ENCODE peak calls at places on chromosomes 7 and 10, in ten cellular contexts. Y is AG10803, M is sigmoid colon, F is hepatocyte, U is HFFc6, W is ascending aorta, K is GM20000, N is Peyer's patch, R is ovary, D is RWPE1. X is an unnamed sample.

GRCh38 chr10:24691113-24691512 is 32.6 kb downstream of the ARHGAP21 start:
- DNase-seq in Y (peak), M (no peak), F (no peak), U (no peak), W (no peak), K (no peak), N (no peak), R (no peak), D (no peak), X (no peak)

GRCh38 chr7:91310829-91311460 is 46.7 kb downstream of the FZD1 start:
- DNase-seq in Y (peak), M (peak), F (no peak), U (peak), W (no peak), K (no peak), N (no peak), R (peak), D (peak), X (no peak)

GRCh38 chr7:4267326-4268039 is 414.6 kb upstream of the FOXK1 start:
- DNase-seq in Y (no peak), M (no peak), F (no peak), U (no peak), W (no peak), K (no peak), N (no peak), R (no peak), D (no peak), X (no peak)

GRCh38 chr10:122044045-122044661 is 55.2 kb downstream of the TACC2 start:
- DNase-seq in Y (no peak), M (peak), F (peak), U (no peak), W (no peak), K (no peak), N (no peak), R (no peak), D (no peak), X (no peak)

GRCh38 chr10:124657806-124658205 is 86.4 kb downstream of the FAM53B start:
- DNase-seq in Y (peak), M (no peak), F (no peak), U (no peak), W (no peak), K (no peak), N (no peak), R (no peak), D (no peak), X (no peak)

GRCh38 chr7:81499262-81500116 is 270.4 kb downstream of the HGF start:
- DNase-seq in Y (peak), M (no peak), F (peak), U (peak), W (no peak), K (peak), N (no peak), R (no peak), D (peak), X (no peak)

GRCh38 chr10:91103384-91104184 is 116.9 kb upstream of the PCGF5 start:
- DNase-seq in Y (no peak), M (no peak), F (no peak), U (no peak), W (no peak), K (peak), N (no peak), R (no peak), D (no peak), X (no peak)

GRCh38 chr7:25656581-25657026 is 428.3 kb upstream of the NPVF start:
- DNase-seq in Y (peak), M (no peak), F (peak), U (no peak), W (no peak), K (no peak), N (no peak), R (no peak), D (no peak), X (no peak)

GRCh38 chr7:31633894-31634494 is 53.0 kb upstream of the PPP1R17 start:
- DNase-seq in Y (peak), M (no peak), F (peak), U (peak), W (no peak), K (peak), N (no peak), R (no peak), D (peak), X (peak)

DNA sequence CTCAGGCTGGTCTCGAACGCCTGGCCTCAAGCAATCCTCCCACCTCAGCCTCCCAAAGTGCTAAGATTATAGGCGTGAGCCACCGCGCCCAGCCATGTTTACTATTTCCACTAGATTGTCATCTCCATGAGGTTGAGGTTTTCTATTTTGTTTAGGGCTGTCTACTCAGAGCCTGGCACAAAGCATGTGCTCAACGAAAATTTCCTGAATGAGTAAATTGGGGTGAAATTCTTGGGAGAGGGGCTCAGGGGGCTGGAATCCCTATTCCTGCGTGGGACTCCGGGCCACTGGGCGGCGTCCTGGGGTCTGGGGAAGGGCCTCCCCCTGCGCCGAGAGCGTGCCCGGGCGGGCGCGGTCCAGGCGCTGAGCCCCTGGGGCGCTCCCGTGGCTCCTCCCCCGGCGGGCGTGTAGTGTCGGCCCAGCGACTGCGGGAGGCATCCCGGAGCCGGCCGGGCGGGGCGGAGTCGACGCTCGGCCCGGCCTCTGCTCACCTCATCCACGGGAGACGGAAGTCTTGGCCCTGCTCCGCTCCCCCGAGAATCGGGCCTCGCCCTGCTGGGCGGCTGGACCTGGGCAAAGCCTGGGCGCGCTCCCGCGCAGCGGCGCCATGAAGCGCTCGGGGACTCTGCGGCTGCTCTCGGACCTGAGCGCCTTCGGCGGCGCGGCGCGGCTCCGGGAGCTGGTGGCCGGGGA is at the start of gene HPS6:
- DNase-seq in Y (peak), M (peak), F (peak), U (peak), W (peak), K (peak), N (peak), R (peak), D (peak), X (peak)
- TF ChIP-seq CTCF in Y (peak), M (no peak), F (peak), U (peak), W (peak), K (no peak), N (no peak), R (no peak), D (peak), X (peak)

GRCh38 chr7:117990834-117991233 is 117.6 kb upstream of the CTTNBP2 start:
- DNase-seq in Y (no peak), M (no peak), F (no peak), U (no peak), W (no peak), K (no peak), N (no peak), R (no peak), D (no peak), X (no peak)

GRCh38 chr7:117997862-117998825 is 124.9 kb upstream of the CTTNBP2 start:
- DNase-seq in Y (no peak), M (no peak), F (no peak), U (no peak), W (no peak), K (no peak), N (no peak), R (no peak), D (peak), X (no peak)

GRCh38 chr7:117992635-117993034 is 119.4 kb upstream of the CTTNBP2 start:
- DNase-seq in Y (no peak), M (no peak), F (no peak), U (no peak), W (no peak), K (no peak), N (no peak), R (no peak), D (no peak), X (no peak)

GRCh38 chr7:117995850-117996650 is 122.8 kb upstream of the CTTNBP2 start:
- DNase-seq in Y (no peak), M (no peak), F (no peak), U (no peak), W (no peak), K (no peak), N (no peak), R (no peak), D (peak), X (no peak)

DNA sequence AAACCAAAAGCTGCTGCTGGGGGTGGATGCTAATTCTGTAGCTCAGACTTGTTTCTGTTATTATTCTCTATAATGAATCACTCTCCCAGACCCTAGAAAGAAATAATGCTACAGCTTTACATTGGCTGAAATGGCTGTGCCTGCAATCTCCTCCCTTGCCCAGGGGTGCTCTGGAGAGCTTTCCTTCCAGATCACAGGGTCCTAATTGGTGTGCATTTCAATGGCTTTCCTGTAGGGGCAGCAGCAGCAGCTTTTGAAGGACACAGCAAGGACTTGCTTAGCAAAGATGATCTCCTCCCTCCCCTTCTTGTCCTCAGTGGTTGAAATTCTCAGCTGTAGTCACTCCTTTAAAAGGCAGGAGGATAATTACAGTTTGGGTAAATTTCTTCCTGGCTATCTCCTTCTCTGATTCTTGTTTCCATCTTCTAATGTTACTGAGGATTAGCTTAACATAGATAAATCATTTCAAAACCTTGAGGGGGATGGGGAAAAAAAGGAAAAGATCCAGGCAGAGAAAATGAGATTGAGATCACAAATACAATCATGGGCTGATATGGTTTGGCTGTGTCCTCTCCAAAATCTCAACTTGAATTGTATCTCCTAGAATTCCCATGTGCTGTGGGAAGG is 120.2 kb upstream of the CTTNBP2 start:
- DNase-seq in Y (no peak), M (no peak), F (peak), U (no peak), W (no peak), K (peak), N (no peak), R (peak), D (peak), X (peak)
- TF ChIP-seq CTCF in Y (peak), M (peak), F (peak), U (no peak), W (peak), K (peak), N (no peak), R (no peak), D (peak), X (peak)

DNA sequence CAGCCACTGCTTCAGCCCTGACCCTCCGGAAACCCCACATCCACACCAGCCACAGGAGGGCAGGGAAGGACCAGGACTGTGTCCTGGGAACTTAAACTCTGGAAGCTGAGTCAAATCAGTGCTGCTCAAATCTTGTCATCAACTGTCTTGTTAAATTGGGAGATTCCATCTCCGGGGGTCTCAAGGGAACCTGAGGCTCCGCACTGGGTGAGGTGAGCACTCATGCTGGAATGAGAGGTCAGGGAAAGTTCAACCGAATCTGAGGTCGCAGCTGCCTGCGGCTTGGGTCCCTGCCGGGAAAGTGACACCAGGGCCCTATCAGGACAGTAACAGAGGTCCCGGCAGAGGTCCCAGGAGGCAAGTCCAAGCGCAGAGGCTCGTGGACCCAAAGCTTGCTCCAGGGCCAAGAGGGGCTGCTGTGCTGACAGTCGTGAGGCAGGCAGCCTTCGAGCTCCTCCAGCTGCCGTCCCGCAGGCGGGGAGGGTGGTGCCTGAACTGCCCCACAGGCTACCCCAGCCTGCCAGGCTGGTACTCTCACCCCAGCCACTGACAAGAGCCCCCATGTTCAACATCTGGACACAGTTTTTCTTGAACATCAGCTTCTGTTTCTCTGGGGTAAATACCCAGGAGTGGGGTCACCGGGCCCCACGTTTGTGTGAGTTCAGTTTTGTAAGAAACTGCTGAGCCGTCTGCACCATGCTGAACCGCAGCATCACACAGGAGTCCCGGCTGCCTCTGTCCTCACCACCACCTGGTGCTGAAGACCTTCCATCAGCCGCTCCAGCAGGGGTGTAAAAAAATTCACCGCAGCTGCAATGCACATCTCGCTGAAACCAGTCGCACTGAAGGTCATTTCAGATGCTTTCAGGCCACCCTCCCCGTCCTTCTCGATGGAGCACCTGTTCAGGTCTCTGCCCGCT is 101.0 kb downstream of the DIP2C start:
- DNase-seq in Y (peak), M (no peak), F (no peak), U (no peak), W (no peak), K (no peak), N (no peak), R (no peak), D (no peak), X (no peak)
- TF ChIP-seq CTCF in Y (peak), M (no peak), F (peak), U (peak), W (peak), K (no peak), N (no peak), R (no peak), D (no peak), X (no peak)

DNA sequence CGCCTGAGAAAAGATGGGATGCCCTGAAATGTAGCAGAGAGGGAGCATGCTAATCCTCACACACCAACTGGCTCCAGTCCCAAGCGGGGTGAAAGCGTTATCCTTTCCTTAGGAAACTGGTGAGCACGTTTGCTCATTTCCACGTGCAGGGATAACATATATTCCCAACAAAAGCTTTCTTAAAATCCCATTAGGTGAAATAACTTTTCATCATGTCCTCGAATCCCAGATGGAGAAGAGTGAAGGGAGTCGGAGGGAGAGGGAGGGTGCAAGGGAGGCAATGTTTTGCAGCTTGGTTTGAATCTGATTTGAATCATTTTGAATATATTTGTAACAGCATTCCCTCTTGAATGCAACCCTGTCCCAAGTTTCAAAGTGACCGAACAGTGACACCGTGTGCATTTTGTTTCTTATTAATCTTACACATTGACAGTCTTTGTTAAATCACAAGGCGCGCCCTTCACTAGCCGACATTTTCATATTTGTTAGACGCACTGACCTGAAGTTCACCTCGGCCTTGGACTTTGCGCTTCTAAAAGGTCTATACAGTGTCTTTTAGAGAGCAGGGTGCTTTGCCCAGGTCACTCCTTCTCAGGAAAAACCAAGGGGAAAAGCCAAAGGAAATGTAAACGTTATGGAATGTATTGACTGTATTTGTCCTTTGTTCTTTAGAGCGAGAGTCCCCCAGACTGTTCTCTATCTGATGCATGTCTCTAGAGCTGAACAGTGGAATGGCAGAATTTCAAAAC is 3.0 kb upstream of the HOXA4 start:
- DNase-seq in Y (no peak), M (peak), F (no peak), U (no peak), W (no peak), K (no peak), N (peak), R (no peak), D (no peak), X (no peak)
- TF ChIP-seq CTCF in Y (no peak), M (no peak), F (no peak), U (no peak), W (no peak), K (no peak), N (no peak), R (no peak), D (no peak), X (no peak)

DNA sequence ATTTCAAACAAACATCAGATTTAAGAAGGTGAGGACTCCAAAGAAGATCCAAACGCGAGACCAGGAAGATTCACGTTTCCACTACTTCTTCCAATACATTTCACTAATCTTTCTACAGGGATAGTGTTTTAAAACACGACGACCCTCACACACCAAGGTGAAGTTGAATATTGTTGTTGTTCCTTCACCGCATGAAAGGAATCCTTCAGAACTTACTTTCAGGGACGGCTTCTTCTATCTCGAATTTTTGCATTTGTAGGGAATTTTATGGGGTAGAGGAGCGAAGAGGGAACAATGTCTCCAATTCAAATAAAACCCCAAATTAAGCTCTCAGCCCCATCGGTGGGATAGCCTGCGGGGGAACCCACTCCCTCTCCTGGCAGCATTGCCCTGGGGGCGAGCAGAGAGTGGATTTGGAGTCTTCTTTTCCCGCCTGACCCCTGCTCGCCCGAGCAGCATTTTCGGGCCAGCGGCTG is 1.5 kb upstream of the GATA3 start:
- DNase-seq in Y (no peak), M (no peak), F (no peak), U (no peak), W (no peak), K (peak), N (no peak), R (no peak), D (no peak), X (no peak)
- TF ChIP-seq CTCF in Y (no peak), M (no peak), F (no peak), U (no peak), W (no peak), K (no peak), N (no peak), R (no peak), D (no peak), X (peak)

DNA sequence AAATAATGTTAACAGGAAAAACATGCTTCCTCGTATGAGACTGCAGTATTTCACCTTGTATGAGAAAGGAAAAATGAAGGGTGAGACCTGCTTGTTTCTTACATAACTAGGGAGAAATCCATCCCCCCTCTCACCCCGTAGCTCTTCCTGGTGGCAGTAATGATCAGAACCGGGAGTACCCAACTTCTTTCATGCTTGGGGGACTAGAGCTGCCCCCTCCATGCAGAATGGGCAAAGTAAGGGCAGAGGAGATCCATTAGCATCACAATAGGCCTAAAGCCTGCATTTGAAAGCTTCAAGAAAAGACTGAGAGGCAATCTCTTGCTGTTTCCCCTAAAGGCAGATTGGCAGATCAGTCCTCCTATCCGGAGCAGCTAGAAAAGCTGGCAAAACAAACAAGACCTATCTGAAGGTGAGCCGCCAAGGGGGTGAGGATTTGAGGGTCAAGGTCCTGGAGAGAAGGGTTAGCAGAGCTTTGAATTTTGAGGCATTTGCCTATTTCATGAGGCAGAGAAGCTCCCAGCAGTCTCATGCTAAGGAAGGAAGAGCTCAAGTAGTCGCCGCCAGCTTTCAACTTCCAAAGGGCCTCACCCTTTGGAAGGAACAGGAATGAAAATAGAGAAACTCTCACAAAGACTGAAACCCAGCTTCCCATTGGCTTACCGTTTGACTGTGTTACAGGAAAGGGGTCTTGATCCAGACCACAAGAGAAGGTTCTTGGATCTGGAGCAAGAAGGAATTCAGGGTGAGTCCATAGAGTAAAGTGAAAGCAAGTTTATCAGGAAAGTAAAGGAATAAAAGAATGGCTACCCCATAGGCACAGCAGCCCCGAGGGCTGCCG is 36.2 kb downstream of the BAG3 start:
- DNase-seq in Y (no peak), M (no peak), F (peak), U (peak), W (no peak), K (no peak), N (no peak), R (no peak), D (no peak), X (no peak)
- TF ChIP-seq CTCF in Y (no peak), M (no peak), F (no peak), U (no peak), W (no peak), K (no peak), N (no peak), R (no peak), D (no peak), X (no peak)

GRCh38 chr7:50595538-50596102 is 30.4 kb upstream of the DDC start:
- DNase-seq in Y (peak), M (no peak), F (peak), U (peak), W (no peak), K (no peak), N (no peak), R (peak), D (peak), X (no peak)
- TF ChIP-seq CTCF in Y (peak), M (peak), F (peak), U (peak), W (peak), K (no peak), N (no peak), R (no peak), D (peak), X (peak)

DNA sequence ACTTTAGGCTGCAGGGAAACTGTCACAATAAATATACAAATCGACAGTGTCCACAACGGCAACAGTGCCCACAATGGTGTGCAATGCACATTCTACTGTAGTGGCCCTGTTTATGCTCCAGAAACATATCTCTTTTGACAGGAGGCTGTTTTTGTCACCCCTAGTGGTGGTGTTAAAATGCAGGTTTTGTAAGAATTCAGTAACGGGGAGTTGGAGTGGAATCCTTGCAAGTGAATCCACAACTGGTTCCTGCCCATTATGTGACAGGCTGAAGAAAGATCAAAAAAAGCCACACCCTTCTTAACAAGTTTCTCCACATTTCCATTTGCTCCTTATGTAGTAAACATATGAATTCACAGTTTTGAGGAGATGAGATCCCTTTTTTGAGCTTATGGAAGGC is 58.5 kb downstream of the BEND7 start:
- DNase-seq in Y (no peak), M (no peak), F (no peak), U (no peak), W (no peak), K (no peak), N (no peak), R (no peak), D (no peak), X (no peak)
- TF ChIP-seq CTCF in Y (no peak), M (no peak), F (no peak), U (peak), W (no peak), K (no peak), N (no peak), R (no peak), D (no peak), X (peak)